ENCODE peak calls at places on chromosomes 16 and 17, in five cellular contexts. M is mesendoderm, G is epithelial cell of prostate, B is AG04450, H is K562. K is an unnamed sample.

GRCh38 chr16:16780588-16780987 is 401.6 kb downstream of the NPIPA7 start:
- DNase-seq in M (peak), G (no peak), B (no peak), H (no peak), K (peak)

GRCh38 chr16:2473999-2474876 is 689 bp upstream of the TBC1D24 start:
- DNase-seq in M (no peak), G (no peak), B (no peak), H (peak), K (peak)

GRCh38 chr17:57747221-57748017 is 2.3 kb upstream of the CCDC182 start:
- DNase-seq in M (peak), G (no peak), B (peak), H (peak), K (peak)

GRCh38 chr16:57801098-57801855 is 1.0 kb downstream of the KIFC3 start:
- DNase-seq in M (peak), G (no peak), B (peak), H (no peak), K (no peak)

GRCh38 chr17:3960764-3961163 is 3.5 kb downstream of the ATP2A3 start:
- DNase-seq in M (no peak), G (no peak), B (no peak), H (no peak), K (no peak)

GRCh38 chr17:73760186-73760758 is 116.0 kb upstream of the SDK2 start:
- DNase-seq in M (peak), G (no peak), B (no peak), H (peak), K (peak)

GRCh38 chr16:49492090-49492801 is 118.6 kb downstream of the C16orf78 start:
- DNase-seq in M (peak), G (no peak), B (no peak), H (peak), K (peak)

GRCh38 chr17:17613708-17614114 is 22.2 kb upstream of the PEMT start:
- DNase-seq in M (peak), G (no peak), B (peak), H (peak), K (peak)

GRCh38 chr17:15510361-15510760 is 42.9 kb upstream of the CDRT4 start:
- DNase-seq in M (no peak), G (no peak), B (no peak), H (no peak), K (no peak)

GRCh38 chr17:81528651-81529436 is 667 bp downstream of the FSCN2 start:
- DNase-seq in M (no peak), G (no peak), B (no peak), H (no peak), K (no peak)

GRCh38 chr17:67392111-67392510 is 15.0 kb downstream of the PITPNC1 start:
- DNase-seq in M (no peak), G (no peak), B (no peak), H (no peak), K (no peak)

GRCh38 chr17:74271281-74271680 is 2.8 kb upstream of the DNAI2 start:
- DNase-seq in M (peak), G (no peak), B (no peak), H (no peak), K (no peak)

GRCh38 chr17:57707892-57708291 is 37.2 kb downstream of the CCDC182 start:
- DNase-seq in M (peak), G (no peak), B (no peak), H (no peak), K (peak)

GRCh38 chr17:29007456-29008455 is 1.9 kb upstream of the SEZ6 start:
- DNase-seq in M (peak), G (peak), B (no peak), H (no peak), K (peak)

GRCh38 chr17:58328195-58329034 is at the start of gene TSPOAP1:
- DNase-seq in M (peak), G (no peak), B (no peak), H (peak), K (no peak)

GRCh38 chr16:3431779-3432219 is 11.5 kb downstream of the ZNF597 start:
- DNase-seq in M (no peak), G (no peak), B (no peak), H (peak), K (peak)

GRCh38 chr16:13453938-13454553 is 465.9 kb upstream of the ERCC4 start:
- DNase-seq in M (peak), G (no peak), B (no peak), H (peak), K (peak)

GRCh38 chr16:87043273-87044030 is 273.7 kb downstream of the C16orf95 start:
- DNase-seq in M (no peak), G (no peak), B (peak), H (no peak), K (no peak)

GRCh38 chr17:7586673-7587419 is 3.0 kb downstream of the SOX15 start:
- DNase-seq in M (peak), G (no peak), B (no peak), H (peak), K (peak)

GRCh38 chr16:1416521-1416941 is 2.0 kb upstream of the UNKL start:
- DNase-seq in M (peak), G (no peak), B (no peak), H (no peak), K (no peak)

GRCh38 chr17:16926591-16927451 is 45.1 kb downstream of the TNFRSF13B start:
- DNase-seq in M (no peak), G (no peak), B (no peak), H (no peak), K (no peak)

GRCh38 chr16:704552-705380 is 835 bp downstream of the FBXL16 start:
- DNase-seq in M (no peak), G (no peak), B (no peak), H (no peak), K (peak)

GRCh38 chr16:87392823-87393679 is 915 bp downstream of the MAP1LC3B start:
- DNase-seq in M (peak), G (no peak), B (no peak), H (peak), K (no peak)

GRCh38 chr17:10261098-10261497 is 62.7 kb upstream of the GAS7 start:
- DNase-seq in M (peak), G (no peak), B (no peak), H (no peak), K (no peak)

GRCh38 chr16:75471723-75472634 is 7.5 kb upstream of the TMEM170A start:
- DNase-seq in M (peak), G (no peak), B (peak), H (peak), K (peak)

GRCh38 chr17:45172541-45173286 is 11.0 kb downstream of the HEXIM2 start:
- DNase-seq in M (peak), G (peak), B (no peak), H (no peak), K (peak)

GRCh38 chr16:47970291-47970931 is 185.4 kb downstream of the ABCC12 start:
- DNase-seq in M (peak), G (no peak), B (peak), H (no peak), K (no peak)

GRCh38 chr16:53091508-53092211 is 36.9 kb downstream of the CHD9 start:
- DNase-seq in M (peak), G (no peak), B (peak), H (no peak), K (no peak)

DNA sequence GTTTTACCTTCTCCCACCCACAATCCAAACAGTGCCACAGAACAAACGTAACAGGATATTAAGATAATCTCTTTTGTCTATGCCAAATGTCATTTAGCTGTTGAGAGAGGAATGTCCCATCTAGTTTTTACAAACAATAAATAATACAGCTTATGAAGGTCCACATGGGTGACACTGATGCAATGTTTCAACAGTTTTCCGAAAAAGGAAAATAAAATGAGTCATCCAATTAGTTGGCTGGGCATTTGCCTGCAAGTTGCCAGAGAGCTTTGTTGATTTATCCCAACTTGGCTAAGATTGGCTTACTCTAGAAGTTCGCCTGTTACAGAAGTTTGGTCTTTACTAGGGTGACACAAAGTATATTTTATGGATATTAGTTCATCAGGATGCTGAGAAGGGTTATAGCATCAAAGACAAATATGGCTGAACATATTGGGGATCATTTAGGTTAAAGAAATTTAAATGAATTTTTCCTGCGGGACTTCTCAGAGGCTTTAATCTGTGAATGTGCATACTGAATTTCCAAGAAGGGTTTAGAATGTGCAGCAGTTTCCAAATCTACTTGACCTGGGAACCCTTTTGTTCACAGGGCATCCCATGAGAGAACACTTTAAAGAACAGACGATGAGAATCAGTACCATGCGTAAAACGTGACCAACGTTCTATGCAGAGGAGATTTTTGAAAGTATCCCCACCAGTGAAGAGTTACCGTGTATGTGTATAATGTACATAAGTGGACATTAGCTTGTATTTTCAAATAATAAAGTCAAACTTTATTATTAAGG is 73.1 kb downstream of the CDH13 start:
- DNase-seq in M (peak), G (no peak), B (no peak), H (no peak), K (no peak)
- H3K27ac ChIP-seq in M (no peak), G (peak), B (no peak), H (no peak), K (no peak)

GRCh38 chr17:37039269-37039668 is 90.5 kb downstream of the AATF start:
- DNase-seq in M (no peak), G (no peak), B (no peak), H (no peak), K (no peak)
- H3K27ac ChIP-seq in M (no peak), G (no peak), B (no peak), H (no peak), K (no peak)

GRCh38 chr16:74296465-74297295 is at the start of gene PSMD7:
- DNase-seq in M (peak), G (peak), B (peak), H (peak), K (peak)
- H3K27ac ChIP-seq in M (peak), G (peak), B (peak), H (peak), K (peak)

DNA sequence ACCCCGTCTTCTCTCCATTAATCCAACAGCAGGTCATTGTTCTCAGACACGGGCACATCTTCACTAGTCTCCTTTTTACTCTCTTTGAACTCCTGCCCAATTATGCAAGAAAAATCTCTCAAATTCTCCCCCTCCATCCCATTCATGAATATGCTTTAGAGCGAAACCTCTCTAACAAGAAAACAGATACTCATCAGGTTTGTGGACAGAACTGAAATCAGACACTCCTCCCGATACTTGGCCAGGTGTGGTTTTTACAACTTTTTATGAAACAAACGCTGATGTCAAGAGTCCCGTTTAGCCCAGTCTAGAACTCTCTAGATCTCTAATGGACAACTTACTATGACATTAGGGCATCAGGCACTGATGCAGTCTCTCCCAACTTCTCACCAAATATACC is 40.9 kb downstream of the PIK3R5 start:
- DNase-seq in M (no peak), G (no peak), B (no peak), H (no peak), K (no peak)
- H3K27ac ChIP-seq in M (no peak), G (no peak), B (no peak), H (no peak), K (no peak)

DNA sequence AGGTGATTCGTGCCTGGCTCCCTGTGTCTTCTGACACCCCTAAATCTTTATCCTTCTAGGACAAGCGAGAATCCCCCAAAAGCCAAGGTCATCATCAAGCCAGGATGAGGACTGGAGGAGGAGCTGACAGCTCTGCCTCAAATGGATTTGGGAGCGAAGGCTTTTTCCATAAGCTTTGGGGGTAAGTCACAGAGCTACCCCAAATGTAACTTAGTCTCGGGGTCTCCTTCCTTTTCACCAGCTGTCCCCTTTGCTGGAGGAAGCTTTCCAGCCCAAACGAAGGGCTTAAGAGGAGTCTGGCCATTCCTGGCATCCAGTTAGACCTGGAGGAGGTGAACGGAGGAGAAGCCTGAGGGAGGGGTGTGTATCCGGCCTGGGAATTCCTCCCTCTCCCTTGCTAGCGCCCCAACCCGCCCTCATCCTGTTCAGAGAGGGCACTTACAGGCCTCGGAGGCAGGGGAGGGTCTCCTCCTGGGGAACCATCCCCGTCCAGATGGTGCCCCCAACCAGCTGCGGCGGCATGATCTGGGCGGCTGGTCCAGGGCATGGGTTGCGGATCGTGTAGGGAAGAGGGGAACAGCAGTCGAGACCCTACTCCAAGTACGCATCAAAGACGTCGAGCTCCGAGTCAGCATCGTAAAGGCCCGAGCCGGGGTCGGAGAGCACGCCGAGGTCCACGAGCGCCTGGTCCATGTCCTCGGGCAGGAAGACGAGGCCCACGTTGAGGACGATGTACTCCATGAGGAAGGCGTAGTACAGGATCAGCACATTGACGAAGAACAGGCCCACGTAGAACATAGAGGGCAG is 938 bp downstream of the DEXI start:
- DNase-seq in M (peak), G (no peak), B (no peak), H (no peak), K (no peak)
- H3K27ac ChIP-seq in M (no peak), G (no peak), B (no peak), H (no peak), K (no peak)

GRCh38 chr17:63926164-63926563 is 6.0 kb downstream of the CD79B start:
- DNase-seq in M (no peak), G (no peak), B (no peak), H (no peak), K (no peak)
- H3K27ac ChIP-seq in M (no peak), G (no peak), B (no peak), H (no peak), K (no peak)

GRCh38 chr17:79362086-79362995 is 248.5 kb downstream of the RBFOX3 start:
- DNase-seq in M (no peak), G (no peak), B (no peak), H (no peak), K (no peak)

GRCh38 chr17:79362996-79363305 is 247.9 kb downstream of the RBFOX3 start:
- DNase-seq in M (no peak), G (no peak), B (no peak), H (no peak), K (no peak)

GRCh38 chr17:79360196-79360595 is 250.7 kb downstream of the RBFOX3 start:
- DNase-seq in M (no peak), G (no peak), B (no peak), H (no peak), K (no peak)

GRCh38 chr17:79363552-79364275 is 247.1 kb downstream of the RBFOX3 start:
- DNase-seq in M (no peak), G (no peak), B (no peak), H (no peak), K (no peak)

GRCh38 chr17:79361221-79361734 is 249.6 kb downstream of the RBFOX3 start:
- DNase-seq in M (no peak), G (no peak), B (no peak), H (no peak), K (no peak)
- H3K27ac ChIP-seq in M (no peak), G (no peak), B (no peak), H (no peak), K (no peak)

DNA sequence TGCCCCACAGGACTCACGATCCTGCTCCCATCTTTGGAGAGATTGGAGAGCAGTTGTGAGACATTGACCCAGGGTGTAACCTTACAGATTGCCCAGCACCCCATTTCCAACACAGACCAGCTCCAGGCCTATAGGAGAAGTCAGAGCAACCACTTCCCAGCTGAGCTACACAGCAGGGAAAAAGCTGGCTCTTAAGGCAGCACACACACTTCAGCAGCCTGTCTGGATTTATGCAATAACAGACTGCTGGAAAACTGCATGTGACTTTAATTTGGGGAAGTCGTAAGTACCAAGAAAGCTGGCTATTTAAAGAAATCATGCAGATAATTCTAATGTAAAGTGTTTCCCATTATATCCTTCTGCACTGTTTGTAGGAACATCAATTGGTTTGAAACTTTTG is 30.8 kb downstream of the NOG start:
- DNase-seq in M (no peak), G (no peak), B (no peak), H (no peak), K (no peak)
- H3K27ac ChIP-seq in M (no peak), G (no peak), B (no peak), H (no peak), K (no peak)